ENCODE peak calls at places on chromosomes 13 and 19, in nine cellular contexts. M is PC-9, S is cardiac fibroblast, A is GM12865, V is BJ, D is body of pancreas, G is fibroblast of mammary gland, E is ascending aorta, I is coronary artery. R is an unnamed sample.

GRCh38 chr19:53867225-53868090 is at the start of gene MYADM:
- DNase-seq in M (peak), I (peak), E (peak), D (peak), S (peak), G (peak), A (peak), V (peak), R (peak)

GRCh38 chr13:60969659-60970058 is 446.0 kb downstream of the PCDH20 start:
- DNase-seq in V (no peak), A (no peak), I (no peak), D (no peak), S (no peak), E (no peak), M (no peak), G (no peak), R (no peak)

GRCh38 chr19:47013041-47013517 is 6.6 kb upstream of the NPAS1 start:
- DNase-seq in I (no peak), G (peak), A (peak), M (peak), V (no peak), S (peak), D (peak), E (no peak), R (no peak)

GRCh38 chr13:111206148-111206547 is 91.0 kb downstream of the ARHGEF7 start:
- DNase-seq in I (no peak), A (no peak), S (no peak), D (no peak), E (no peak), V (no peak), G (no peak), M (no peak), R (no peak)

GRCh38 chr13:68257111-68257842 is 1027.1 kb upstream of the PCDH9 start:
- DNase-seq in I (no peak), M (peak), G (peak), A (peak), V (no peak), D (no peak), S (no peak), E (no peak), R (no peak)

GRCh38 chr13:35484384-35484783 is 7.9 kb upstream of the MAB21L1 start:
- DNase-seq in G (no peak), I (no peak), S (no peak), M (no peak), A (no peak), V (no peak), E (no peak), D (no peak), R (no peak)

GRCh38 chr19:15869109-15869555 is 28.7 kb downstream of the CYP4F2 start:
- DNase-seq in M (peak), V (no peak), S (peak), D (peak), I (no peak), E (no peak), G (peak), A (peak), R (no peak)

GRCh38 chr13:40389081-40389641 is 277.3 kb downstream of the FOXO1 start:
- DNase-seq in D (no peak), G (no peak), E (no peak), M (no peak), A (peak), S (no peak), V (no peak), I (no peak), R (no peak)

GRCh38 chr13:29529755-29530154 is 65.7 kb downstream of the SLC7A1 start:
- DNase-seq in S (no peak), V (no peak), M (no peak), E (no peak), A (no peak), D (no peak), G (no peak), I (no peak), R (no peak)

GRCh38 chr19:46376241-46377153 is 29.6 kb downstream of the PPP5C start:
- DNase-seq in E (no peak), A (no peak), G (no peak), S (no peak), I (peak), M (no peak), D (peak), V (no peak), R (no peak)

GRCh38 chr19:55443045-55443823 is at the start of gene SHISA7:
- DNase-seq in V (no peak), E (no peak), G (no peak), A (no peak), D (no peak), S (no peak), M (no peak), I (no peak), R (no peak)

GRCh38 chr13:45036206-45036605 is 46.9 kb downstream of the GPALPP1 start:
- DNase-seq in I (no peak), A (no peak), D (no peak), M (no peak), G (no peak), V (no peak), S (no peak), E (no peak), R (no peak)

GRCh38 chr13:112053167-112053743 is 13.7 kb upstream of the SOX1 start:
- DNase-seq in M (no peak), A (no peak), G (no peak), I (no peak), V (no peak), E (no peak), D (no peak), S (no peak), R (no peak)

GRCh38 chr13:112072531-112073244 is 5.7 kb downstream of the SOX1 start:
- DNase-seq in G (no peak), S (no peak), A (no peak), V (no peak), M (no peak), E (no peak), I (no peak), D (no peak), R (no peak)

GRCh38 chr13:46475586-46475991 is 77.4 kb upstream of the LRCH1 start:
- DNase-seq in G (peak), M (no peak), S (peak), E (no peak), D (no peak), V (no peak), A (no peak), I (no peak), R (no peak)

GRCh38 chr19:16078311-16078758 is 2.0 kb downstream of the TPM4 start:
- DNase-seq in M (no peak), E (no peak), S (peak), G (peak), A (peak), I (no peak), V (no peak), D (no peak), R (no peak)

GRCh38 chr13:97328222-97328790 is 105.7 kb upstream of the RAP2A start:
- DNase-seq in D (no peak), V (peak), A (no peak), E (no peak), G (peak), M (no peak), S (peak), I (no peak), R (no peak)

GRCh38 chr13:113022391-113023216 is 53.6 kb downstream of the MCF2L start:
- DNase-seq in A (no peak), S (no peak), E (no peak), D (no peak), I (no peak), V (no peak), M (peak), G (no peak), R (no peak)

GRCh38 chr19:15248648-15249559 is 16.7 kb upstream of the EPHX3 start:
- DNase-seq in M (peak), V (peak), S (peak), E (peak), I (peak), D (peak), A (no peak), G (peak), R (peak)

GRCh38 chr13:43157796-43158195 is 134.4 kb downstream of the DNAJC15 start:
- DNase-seq in M (no peak), E (no peak), A (no peak), S (no peak), D (no peak), I (no peak), V (no peak), G (no peak), R (no peak)

GRCh38 chr13:68185767-68186166 is 955.6 kb upstream of the PCDH9 start:
- DNase-seq in S (no peak), A (no peak), I (no peak), G (peak), M (no peak), V (no peak), E (no peak), D (no peak), R (no peak)

GRCh38 chr13:63409791-63410351 is 1994.2 kb upstream of the PCDH20 start:
- DNase-seq in S (no peak), E (no peak), A (no peak), I (no peak), M (no peak), G (peak), D (no peak), V (no peak), R (no peak)

GRCh38 chr13:60448907-60449510 is 52.0 kb downstream of the TDRD3 start:
- DNase-seq in D (no peak), G (peak), V (peak), M (peak), E (no peak), I (no peak), A (peak), S (peak), R (peak)

DNA sequence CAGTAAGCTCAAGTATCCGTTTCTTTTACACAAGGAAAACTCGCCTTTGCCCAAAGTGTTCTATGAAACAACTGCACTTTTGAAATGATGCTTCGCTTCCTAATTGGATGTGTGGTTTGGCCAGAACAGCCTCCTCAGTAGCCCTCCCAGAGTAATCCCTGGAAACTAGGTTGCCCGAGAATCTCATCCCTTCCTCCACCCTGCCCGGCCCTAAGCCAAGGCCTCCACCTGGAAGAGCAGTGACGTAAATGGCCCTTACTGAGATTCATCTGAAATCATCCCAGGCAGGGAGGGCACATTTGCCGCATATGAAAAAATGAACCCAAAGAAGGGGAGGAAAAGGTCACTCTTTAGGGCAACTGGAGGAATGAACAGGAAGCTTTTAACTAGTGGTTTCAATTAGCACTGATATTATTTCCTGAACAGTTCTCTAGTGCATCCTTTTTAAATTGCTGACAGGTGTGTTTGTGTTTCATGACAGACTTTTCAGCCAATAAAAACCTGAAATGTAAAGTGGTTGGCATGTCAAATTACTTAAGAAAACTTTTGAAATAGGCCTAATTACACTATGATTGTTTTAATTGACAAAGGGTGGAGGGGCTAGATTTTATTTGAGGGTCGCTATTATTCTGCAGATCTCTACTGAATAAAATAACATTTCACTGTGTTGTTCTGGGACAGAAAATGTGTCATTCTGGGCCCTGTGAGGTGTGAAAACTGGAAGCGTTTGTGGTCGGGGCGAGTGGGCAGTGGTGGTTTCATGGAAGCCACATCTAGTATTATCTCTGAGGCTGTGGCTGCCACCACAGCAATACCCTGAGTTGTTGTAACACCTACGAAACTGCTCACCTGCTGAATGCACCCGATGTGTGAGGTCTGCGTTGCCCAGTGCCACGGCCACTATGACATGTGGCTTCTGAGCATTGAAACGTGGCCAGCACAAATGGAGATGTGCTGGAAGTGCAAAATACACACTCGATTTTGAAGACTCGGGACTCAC is 112.1 kb downstream of the ZIC5 start:
- DNase-seq in V (no peak), I (no peak), A (peak), S (no peak), D (no peak), E (no peak), M (no peak), G (no peak), R (no peak)
- H3K4me3 ChIP-seq in V (no peak), I (no peak), A (no peak), S (no peak), D (no peak), E (no peak), M (no peak), G (no peak), R (no peak)

GRCh38 chr13:110138009-110138699 is 168.8 kb downstream of the COL4A1 start:
- DNase-seq in E (no peak), V (no peak), A (peak), M (peak), S (peak), I (peak), D (peak), G (peak), R (no peak)
- TF ChIP-seq CTCF in E (no peak), V (peak), A (no peak), M (peak), S (no peak), I (peak), D (peak), G (no peak), R (no peak)

GRCh38 chr13:23946067-23946466 is 48.8 kb upstream of the C1QTNF9B start:
- DNase-seq in G (no peak), M (no peak), V (no peak), A (no peak), S (no peak), D (no peak), I (no peak), E (no peak), R (no peak)
- H3K4me3 ChIP-seq in G (no peak), M (no peak), V (no peak), A (no peak), S (no peak), D (no peak), I (no peak), E (no peak), R (no peak)

DNA sequence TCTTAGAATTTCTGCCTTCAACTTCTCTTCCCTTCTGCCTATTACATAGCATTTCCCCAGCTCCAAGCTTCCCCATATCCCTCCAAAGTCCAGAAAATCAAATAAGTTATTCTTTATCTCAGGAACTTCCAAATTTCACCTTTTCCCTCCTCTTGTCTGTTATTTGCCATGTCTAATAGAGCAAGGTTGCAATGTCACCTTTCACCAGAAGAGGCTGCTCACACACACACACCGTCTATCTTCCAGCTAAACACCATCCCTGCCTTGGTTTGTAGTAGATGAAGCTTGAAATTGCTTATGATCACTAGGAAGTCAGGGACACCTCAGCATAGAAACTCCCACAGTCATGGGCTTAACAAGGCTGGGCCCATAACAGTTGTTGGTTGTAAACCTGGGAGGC is 48.4 kb downstream of the ZNRF4 start:
- DNase-seq in V (no peak), E (no peak), D (no peak), M (no peak), G (peak), I (no peak), S (no peak), A (peak), R (no peak)
- TF ChIP-seq CTCF in V (no peak), E (no peak), D (no peak), M (no peak), G (peak), I (no peak), S (peak), A (no peak), R (no peak)

GRCh38 chr19:1749373-1750342 is 3.6 kb upstream of the ONECUT3 start:
- DNase-seq in I (no peak), S (no peak), V (no peak), D (no peak), E (no peak), M (no peak), A (no peak), G (no peak), R (no peak)
- H3K4me3 ChIP-seq in I (peak), S (no peak), V (no peak), D (no peak), E (peak), M (peak), A (no peak), G (no peak), R (no peak)

DNA sequence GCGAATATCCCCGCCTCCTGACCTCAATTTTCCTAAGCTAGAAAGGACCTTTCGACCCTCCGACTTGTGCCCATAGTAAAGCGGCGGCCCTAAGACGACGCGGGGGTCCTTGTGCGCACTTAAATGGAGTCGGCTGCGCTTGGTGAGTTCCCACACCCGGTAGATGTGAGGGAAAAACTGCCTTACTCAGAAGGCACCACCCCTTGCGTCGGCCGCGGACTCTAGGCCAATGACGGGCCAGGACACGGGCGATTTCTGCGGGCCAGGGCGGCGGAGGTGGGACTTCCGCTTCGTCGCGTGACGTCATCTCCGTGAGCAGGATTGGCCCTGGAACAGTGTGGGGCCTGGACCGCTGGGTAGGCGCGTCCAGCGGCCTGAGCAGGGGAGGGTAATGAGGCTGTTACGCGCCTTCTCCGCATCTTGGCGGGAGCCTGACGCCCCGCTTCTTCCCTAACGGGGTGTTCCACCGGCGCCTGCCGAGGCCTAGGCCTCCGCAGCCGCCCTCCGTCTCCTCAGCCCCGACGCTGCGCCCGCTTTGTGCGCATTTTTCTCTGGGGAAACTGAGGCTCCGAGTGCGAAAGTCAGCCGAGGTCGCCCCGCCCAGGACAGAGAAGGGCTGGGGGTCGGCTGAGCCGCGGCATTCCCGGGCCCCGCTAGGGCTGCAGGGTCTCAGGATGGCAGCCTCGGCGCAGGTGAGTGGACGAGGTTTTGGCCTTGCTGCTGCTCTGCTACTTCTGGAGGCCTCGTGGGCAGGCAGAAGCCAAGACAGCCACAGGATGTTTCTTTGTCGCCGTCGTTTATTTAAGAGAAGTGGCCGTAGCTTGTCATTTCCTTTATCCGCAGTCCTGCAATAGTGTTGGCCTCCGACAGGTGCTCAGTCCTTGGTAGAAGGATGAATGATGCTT is at the start of gene ZNF543:
- DNase-seq in M (peak), S (peak), E (peak), V (peak), G (peak), D (peak), I (peak), A (peak), R (peak)
- TF ChIP-seq CTCF in M (no peak), S (no peak), E (no peak), V (no peak), G (no peak), D (no peak), I (no peak), A (peak), R (no peak)

GRCh38 chr19:39677931-39678889 is 22.5 kb downstream of the LGALS16 start:
- DNase-seq in G (peak), A (peak), M (peak), E (no peak), I (no peak), D (peak), S (peak), V (no peak), R (no peak)
- H3K4me3 ChIP-seq in G (no peak), A (peak), M (peak), E (no peak), I (no peak), D (no peak), S (no peak), V (no peak), R (no peak)

GRCh38 chr19:10762656-10763055 is 44.8 kb downstream of the DNM2 start:
- DNase-seq in V (no peak), E (no peak), I (no peak), M (peak), D (no peak), G (no peak), S (no peak), A (peak), R (no peak)
- TF ChIP-seq CTCF in V (no peak), E (no peak), I (no peak), M (no peak), D (no peak), G (no peak), S (no peak), A (no peak), R (no peak)

DNA sequence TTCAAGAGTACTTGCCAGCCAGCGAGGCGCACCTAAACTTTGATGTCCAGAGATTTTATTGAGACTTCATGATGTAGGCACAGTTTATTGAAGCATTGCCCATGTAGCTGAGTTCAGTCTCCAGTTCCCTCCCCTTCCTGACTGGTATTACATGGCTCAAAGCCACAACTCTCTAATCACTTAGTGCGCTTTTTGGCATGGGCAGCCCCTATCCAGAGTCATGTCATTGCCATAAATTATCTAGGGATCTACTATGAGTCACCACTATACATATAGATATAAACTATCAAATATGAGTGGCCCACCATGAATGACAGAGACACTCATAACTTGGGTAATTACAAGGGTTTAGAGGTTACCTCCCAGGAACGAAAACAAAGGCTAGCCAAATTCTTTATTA is 7.7 kb downstream of the ZNF614 start:
- DNase-seq in I (no peak), V (no peak), M (no peak), S (no peak), A (no peak), E (no peak), D (no peak), G (no peak), R (no peak)
- H3K4me3 ChIP-seq in I (no peak), V (no peak), M (no peak), S (no peak), A (no peak), E (peak), D (no peak), G (no peak), R (no peak)

GRCh38 chr13:20188649-20189553 is 3.8 kb downstream of the GJB2 start:
- DNase-seq in S (no peak), D (no peak), M (no peak), E (no peak), A (peak), G (no peak), I (peak), V (no peak), R (no peak)
- TF ChIP-seq CTCF in S (no peak), D (no peak), M (no peak), E (no peak), A (peak), G (no peak), I (no peak), V (no peak), R (no peak)